ENCODE peak calls at places on chromosomes 4 and X, in seven cellular contexts. Y is HCT116, P is SK-N-SH, W is K562, E is HepG2, J is GM12878, X is H1. S is an unnamed sample.

GRCh38 chr4:79913581-79913980 is 159.4 kb downstream of the ANTXR2 start:
- DNase-seq in J (no peak), W (peak), X (no peak), E (no peak), P (no peak), Y (no peak), S (no peak)

GRCh38 chr4:336893-337142 is 796 bp upstream of the ZNF141 start:
- DNase-seq in W (no peak), Y (no peak), J (no peak), X (no peak), P (no peak), E (no peak), S (no peak)

GRCh38 chr4:159062381-159062780 is 40.5 kb upstream of the RAPGEF2 start:
- DNase-seq in W (no peak), Y (no peak), P (no peak), E (no peak), J (no peak), X (no peak), S (no peak)

GRCh38 chrX:18047440-18047940 is 173.2 kb downstream of the BEND2 start:
- DNase-seq in J (no peak), X (no peak), P (no peak), E (no peak), W (no peak), Y (no peak), S (no peak)

GRCh38 chr4:52822583-52823477 is 39.3 kb upstream of the RASL11B start:
- DNase-seq in P (no peak), J (no peak), X (no peak), W (no peak), E (no peak), Y (peak), S (no peak)

GRCh38 chr4:13988347-13989265 is 361.1 kb upstream of the BOD1L1 start:
- DNase-seq in Y (no peak), E (no peak), X (no peak), W (no peak), J (no peak), P (no peak), S (no peak)

GRCh38 chr4:161581262-161581661 is 582.5 kb downstream of the FSTL5 start:
- DNase-seq in W (no peak), X (no peak), P (no peak), E (no peak), J (peak), Y (no peak), S (no peak)

GRCh38 chr4:16082424-16083216 is 1.2 kb downstream of the PROM1 start:
- DNase-seq in Y (no peak), J (no peak), E (peak), X (peak), W (no peak), P (peak), S (peak)

GRCh38 chr4:81221303-81222081 is 6.5 kb upstream of the PRKG2 start:
- DNase-seq in Y (no peak), W (no peak), X (no peak), J (no peak), P (no peak), E (no peak), S (no peak)

GRCh38 chrX:124842205-124842604 is 477.5 kb upstream of the TEX13C start:
- DNase-seq in X (no peak), J (no peak), W (no peak), E (no peak), Y (no peak), P (no peak), S (no peak)

GRCh38 chr4:82842593-82842992 is 44.0 kb upstream of the SCD5 start:
- DNase-seq in W (peak), E (peak), P (peak), J (no peak), X (no peak), Y (no peak), S (no peak)

GRCh38 chrX:39513836-39514235 is 583.9 kb downstream of the BCOR start:
- DNase-seq in Y (no peak), X (no peak), W (peak), E (no peak), J (no peak), P (no peak), S (no peak)

GRCh38 chr4:151611960-151612359 is 148.8 kb downstream of the GATB start:
- DNase-seq in E (no peak), Y (no peak), X (no peak), J (no peak), P (no peak), W (no peak), S (no peak)

GRCh38 chrX:114344756-114345155 is 239.1 kb upstream of the HTR2C start:
- DNase-seq in X (no peak), W (peak), E (peak), Y (peak), J (no peak), P (peak), S (no peak)

GRCh38 chrX:50202539-50202938 is 1.7 kb upstream of the AKAP4 start:
- DNase-seq in W (no peak), X (no peak), E (no peak), P (no peak), J (no peak), Y (no peak), S (no peak)

DNA sequence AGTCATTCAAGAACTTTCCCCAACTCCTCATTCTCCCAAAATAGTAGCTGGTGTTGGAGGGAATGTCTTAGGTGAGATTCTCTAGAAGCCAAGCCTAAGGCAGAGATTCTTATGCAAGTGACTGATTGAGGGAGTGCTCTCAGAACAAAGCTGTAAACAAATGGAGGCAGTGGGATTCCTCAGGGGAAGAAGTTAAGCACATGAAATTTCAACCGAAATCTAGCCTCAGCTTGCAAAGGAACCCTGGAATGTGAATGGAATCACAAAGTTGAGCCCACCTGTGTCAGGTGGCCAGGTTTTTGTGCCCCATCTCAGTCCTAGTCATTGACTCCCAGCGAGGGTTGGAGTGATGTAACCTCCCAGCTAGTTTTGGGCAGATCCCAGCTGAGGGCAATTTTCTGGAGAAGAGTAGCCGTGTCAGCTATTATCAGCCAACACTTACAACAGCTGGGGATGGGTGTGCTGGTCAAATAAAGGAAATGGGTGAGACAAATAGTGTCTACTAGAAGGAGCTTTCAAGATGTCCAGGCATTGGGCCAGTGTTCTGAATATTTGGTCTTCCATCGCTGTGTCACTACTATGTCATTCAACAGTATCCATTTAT is 29.7 kb upstream of the FGF2 start:
- DNase-seq in P (no peak), E (no peak), J (no peak), X (peak), Y (no peak), W (peak), S (no peak)
- TF ChIP-seq JUND in P (no peak), E (no peak), J (no peak), X (peak), Y (no peak), W (peak), S (no peak)

GRCh38 chrX:19877431-19877830 is 10.0 kb downstream of the SH3KBP1 start:
- DNase-seq in W (no peak), E (no peak), J (no peak), Y (no peak), P (no peak), X (no peak), S (no peak)

GRCh38 chrX:19881559-19881958 is 5.8 kb downstream of the SH3KBP1 start:
- DNase-seq in J (no peak), E (no peak), P (no peak), X (no peak), Y (no peak), W (no peak), S (no peak)

GRCh38 chrX:19879181-19879580 is 8.2 kb downstream of the SH3KBP1 start:
- DNase-seq in E (no peak), P (no peak), X (no peak), Y (no peak), W (peak), J (no peak), S (no peak)

GRCh38 chrX:19882066-19882775 is 5.2 kb downstream of the SH3KBP1 start:
- DNase-seq in X (no peak), P (no peak), Y (no peak), J (no peak), W (no peak), E (no peak), S (no peak)

GRCh38 chrX:19879742-19880378 is 7.5 kb downstream of the SH3KBP1 start:
- DNase-seq in Y (no peak), E (no peak), P (no peak), X (no peak), J (no peak), W (no peak), S (no peak)
- TF ChIP-seq JUND in Y (no peak), E (no peak), P (no peak), X (no peak), J (no peak), W (no peak), S (no peak)

GRCh38 chr4:38268837-38269236 is 308.6 kb downstream of the PTTG2 start:
- DNase-seq in E (no peak), W (no peak), X (no peak), J (no peak), P (no peak), Y (no peak), S (no peak)

GRCh38 chr4:38268108-38268507 is 307.9 kb downstream of the PTTG2 start:
- DNase-seq in X (no peak), J (no peak), Y (no peak), W (no peak), E (no peak), P (no peak), S (no peak)

GRCh38 chr4:38266616-38267015 is 306.4 kb downstream of the PTTG2 start:
- DNase-seq in X (no peak), J (no peak), P (no peak), E (peak), W (peak), Y (peak), S (no peak)
- TF ChIP-seq JUND in X (no peak), J (no peak), P (no peak), E (no peak), W (peak), Y (peak), S (no peak)

GRCh38 chr4:143358419-143358818 is 21.7 kb downstream of the GAB1 start:
- DNase-seq in E (no peak), P (no peak), X (no peak), Y (no peak), W (no peak), J (no peak), S (no peak)

GRCh38 chr4:143354990-143355389 is 18.3 kb downstream of the GAB1 start:
- DNase-seq in J (no peak), W (no peak), P (peak), E (no peak), X (no peak), Y (no peak), S (no peak)

GRCh38 chr4:143355540-143356217 is 19.0 kb downstream of the GAB1 start:
- DNase-seq in J (no peak), P (no peak), X (no peak), E (no peak), W (no peak), Y (no peak), S (peak)

GRCh38 chr4:143357161-143357845 is 20.6 kb downstream of the GAB1 start:
- DNase-seq in Y (no peak), E (no peak), P (no peak), J (no peak), X (no peak), W (no peak), S (no peak)

GRCh38 chr4:143356493-143356892 is 19.8 kb downstream of the GAB1 start:
- DNase-seq in E (no peak), P (no peak), X (no peak), W (no peak), Y (no peak), J (no peak), S (no peak)
- TF ChIP-seq JUND in E (no peak), P (no peak), X (no peak), W (no peak), Y (no peak), J (no peak), S (no peak)

GRCh38 chrX:106249706-106250379 is 81.7 kb downstream of the PWWP3B start:
- DNase-seq in Y (no peak), X (no peak), E (no peak), W (no peak), J (no peak), P (no peak), S (no peak)

GRCh38 chrX:106247162-106247561 is 79.1 kb downstream of the PWWP3B start:
- DNase-seq in J (no peak), E (no peak), Y (peak), P (no peak), W (no peak), X (no peak), S (no peak)

GRCh38 chrX:106243376-106243775 is 75.3 kb downstream of the PWWP3B start:
- DNase-seq in X (no peak), Y (no peak), P (no peak), W (no peak), J (no peak), E (no peak), S (no peak)

DNA sequence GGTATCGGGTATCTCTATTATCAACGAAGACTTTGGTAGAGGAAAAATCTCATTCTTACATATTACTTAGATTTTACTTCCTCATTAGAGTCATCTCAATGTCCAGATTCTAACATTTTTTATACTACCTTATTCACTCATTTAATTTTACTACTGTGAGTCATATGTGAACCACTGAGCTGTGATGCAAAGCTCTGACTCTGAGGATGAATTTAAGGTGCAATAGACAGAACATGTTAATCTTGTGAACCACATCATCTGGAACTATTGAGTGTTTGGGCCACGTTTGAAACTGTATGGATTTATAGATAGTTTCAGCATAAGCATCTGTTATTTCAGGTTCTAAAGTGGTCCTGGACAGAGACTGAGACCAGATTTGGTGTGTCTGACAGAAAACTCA is 78.4 kb downstream of the PWWP3B start:
- DNase-seq in E (no peak), P (no peak), Y (no peak), J (no peak), X (no peak), W (no peak), S (no peak)
- TF ChIP-seq JUND in E (no peak), P (no peak), Y (no peak), J (no peak), X (no peak), W (no peak), S (no peak)